ENCODE peak calls at places on chromosomes 12 and 14, in six cellular contexts. B, Q, V, G, U and S are unnamed samples. For H3K4me1, the result is how much of the 10 kb centered on the place peaks cover.

GRCh38 chr14:90521121-90521929 is 124.5 kb downstream of the CALM1 start:
- DNase-seq in V (no peak), B (no peak), Q (no peak), G (no peak), U (peak), S (no peak)

GRCh38 chr14:104221636-104222375 is 83.4 kb downstream of the KIF26A start:
- DNase-seq in G (no peak), B (no peak), Q (peak), U (peak), V (no peak), S (no peak)

GRCh38 chr12:120116792-120117651 is 469 bp upstream of the RAB35 start:
- DNase-seq in G (peak), B (peak), V (peak), Q (peak), U (peak), S (peak)

GRCh38 chr12:6356374-6356820 is 14.5 kb upstream of the TNFRSF1A start:
- DNase-seq in U (no peak), V (no peak), B (no peak), Q (no peak), G (no peak), S (no peak)

GRCh38 chr14:54206477-54206876 is 190.3 kb upstream of the CDKN3 start:
- DNase-seq in G (no peak), B (no peak), U (no peak), V (no peak), Q (no peak), S (no peak)

GRCh38 chr14:105508601-105509000 is 17.6 kb downstream of the TEDC1 start:
- DNase-seq in B (no peak), U (no peak), G (no peak), Q (no peak), V (no peak), S (no peak)

GRCh38 chr12:11651785-11652184 is 2.3 kb downstream of the ETV6 start:
- DNase-seq in U (no peak), Q (no peak), V (no peak), B (no peak), G (no peak), S (no peak)

GRCh38 chr12:69789351-69789750 is 35.7 kb upstream of the MYRFL start:
- DNase-seq in V (no peak), Q (no peak), G (no peak), U (no peak), B (no peak), S (no peak)

GRCh38 chr14:68918612-68919011 is 60.5 kb downstream of the ACTN1 start:
- DNase-seq in V (no peak), U (no peak), Q (no peak), B (no peak), G (peak), S (no peak)

GRCh38 chr12:1591029-1591428 is 3.4 kb downstream of the FBXL14 start:
- DNase-seq in U (no peak), B (peak), Q (no peak), V (no peak), G (peak), S (no peak)

GRCh38 chr12:1590083-1590979 is 4.0 kb downstream of the FBXL14 start:
- DNase-seq in G (peak), B (no peak), U (no peak), V (no peak), Q (no peak), S (no peak)

GRCh38 chr12:1593232-1594044 is 943 bp downstream of the FBXL14 start:
- DNase-seq in Q (peak), G (peak), V (peak), U (peak), B (peak), S (peak)

GRCh38 chr12:1592444-1593231 is 1.7 kb downstream of the FBXL14 start:
- DNase-seq in V (peak), Q (no peak), U (no peak), G (peak), B (peak), S (peak)

DNA sequence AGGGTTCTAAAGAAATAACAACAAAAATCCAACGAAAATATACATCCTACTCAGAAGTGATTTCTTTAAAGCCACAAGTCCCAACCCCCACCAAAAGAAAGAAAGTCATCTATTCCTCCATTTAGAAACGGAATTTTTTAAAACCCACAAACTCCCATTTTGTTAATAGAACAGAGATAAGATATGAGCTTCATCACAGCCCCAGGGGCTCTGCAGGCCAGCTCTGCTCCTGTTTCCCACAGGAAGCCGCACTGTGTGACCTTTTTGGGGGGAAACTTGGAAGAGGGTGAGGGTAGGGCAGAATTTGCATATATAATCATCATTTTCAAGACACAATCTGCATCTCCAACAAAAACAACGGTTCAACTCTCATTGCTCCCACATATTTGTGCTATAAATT is 2.8 kb downstream of the FBXL14 start:
- DNase-seq in U (no peak), Q (no peak), G (no peak), B (no peak), V (no peak), S (no peak)
- H3K4me1 ChIP-seq in U (under half), Q (half or more), G (half or more), B (under half), V (under half), S (under half)

DNA sequence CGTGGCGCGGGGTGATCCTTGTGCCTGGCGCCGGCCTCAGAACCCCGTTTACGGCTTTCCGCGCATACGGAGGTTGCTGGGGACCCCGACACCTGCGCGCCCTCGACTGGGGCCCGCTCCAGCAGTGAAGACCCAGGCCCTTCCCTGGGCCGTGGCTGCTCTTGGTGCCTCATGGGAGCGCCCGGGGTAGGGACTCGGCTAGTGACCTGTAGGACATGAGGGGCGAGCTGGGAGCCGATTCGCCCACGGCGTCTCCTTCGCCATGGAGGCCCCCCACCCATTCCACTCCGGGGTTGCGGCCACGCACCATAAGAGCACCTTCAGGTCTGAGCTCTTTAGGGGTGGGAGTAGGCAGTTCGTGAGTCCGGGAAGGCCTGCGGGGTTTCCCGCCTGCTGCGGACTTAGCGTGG is 14.2 kb upstream of the PAX9 start:
- DNase-seq in V (no peak), Q (no peak), B (no peak), G (no peak), U (no peak), S (no peak)
- H3K4me3 ChIP-seq in V (no peak), Q (peak), B (peak), G (no peak), U (no peak), S (no peak)

DNA sequence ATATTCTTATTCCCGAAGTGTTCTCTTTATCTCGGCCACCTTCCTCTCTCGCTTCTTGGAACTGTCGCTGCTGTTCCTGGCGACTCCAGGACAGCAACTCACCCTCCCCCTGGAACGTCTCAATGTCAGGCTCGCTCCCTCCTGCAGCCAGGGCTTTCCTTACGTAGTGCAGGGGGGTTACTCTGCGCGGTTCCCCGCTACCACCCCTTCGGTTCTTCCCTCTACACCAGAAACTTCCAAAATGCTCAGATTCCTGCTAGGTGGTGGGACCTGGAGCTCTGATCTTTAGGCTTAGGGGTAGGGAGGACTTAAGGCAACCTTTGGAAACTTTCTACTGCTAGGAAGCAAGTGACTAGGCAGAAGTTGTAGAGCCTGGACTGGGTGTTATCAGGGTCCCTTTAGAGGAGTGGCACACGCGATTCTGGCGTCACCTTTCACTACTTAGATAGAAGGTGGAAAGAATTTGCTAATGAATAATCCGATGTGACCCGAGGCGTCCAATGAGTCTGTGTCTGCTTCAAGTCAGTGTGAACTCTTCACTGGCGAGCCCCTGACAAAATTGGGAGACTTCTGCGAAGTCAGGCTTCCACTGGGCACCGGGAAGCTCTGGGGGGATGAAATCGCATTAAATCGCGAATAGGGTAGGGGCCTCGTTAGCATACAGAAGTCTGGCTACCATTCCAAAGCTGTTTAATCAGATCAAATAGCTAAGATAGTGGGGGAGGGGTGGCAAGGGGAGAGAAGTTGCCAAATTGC is 900 bp upstream of the DPF3 start:
- DNase-seq in U (no peak), Q (peak), G (peak), V (no peak), B (no peak), S (no peak)
- H3K27ac ChIP-seq in U (no peak), Q (peak), G (no peak), V (peak), B (no peak), S (no peak)

GRCh38 chr14:56887211-56887610 is 76.9 kb upstream of the OTX2 start:
- DNase-seq in V (no peak), G (no peak), Q (no peak), B (no peak), U (no peak), S (no peak)
- H3K4me1 ChIP-seq in V (under half), G (under half), Q (under half), B (under half), U (under half), S (under half)

GRCh38 chr12:130031571-130032189 is 127.9 kb upstream of the TMEM132D start:
- DNase-seq in G (peak), U (no peak), B (peak), Q (peak), V (peak), S (peak)

GRCh38 chr12:130026608-130027176 is 122.9 kb upstream of the TMEM132D start:
- DNase-seq in Q (no peak), U (no peak), B (peak), G (no peak), V (no peak), S (no peak)

GRCh38 chr12:130031041-130031440 is 127.2 kb upstream of the TMEM132D start:
- DNase-seq in U (no peak), B (no peak), Q (no peak), V (no peak), G (no peak), S (no peak)

GRCh38 chr12:130027798-130028197 is 124.0 kb upstream of the TMEM132D start:
- DNase-seq in V (no peak), B (no peak), U (no peak), Q (no peak), G (no peak), S (no peak)

DNA sequence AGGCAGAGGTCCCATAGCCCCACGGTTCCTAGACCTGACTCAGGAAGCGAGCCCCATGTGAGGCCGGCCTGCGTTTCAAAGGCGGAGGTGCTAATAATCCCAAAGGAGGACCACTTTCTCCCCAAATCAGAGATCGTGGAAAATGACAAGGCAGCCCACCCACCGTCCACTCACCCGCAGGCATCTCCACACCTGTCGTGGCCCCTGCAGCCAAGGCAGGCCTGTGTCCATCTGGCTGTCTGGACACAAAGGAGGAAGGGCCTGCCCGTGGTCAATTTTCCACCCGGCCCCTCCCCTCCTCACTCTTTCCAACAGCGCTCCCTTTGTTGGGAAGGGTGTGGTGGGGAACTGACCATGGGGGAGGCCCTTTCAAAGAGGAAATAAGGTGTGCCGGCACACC is 125.3 kb upstream of the TMEM132D start:
- DNase-seq in U (no peak), B (no peak), Q (no peak), V (no peak), G (no peak), S (no peak)
- H3K4me3 ChIP-seq in U (no peak), B (no peak), Q (no peak), V (no peak), G (no peak), S (no peak)

GRCh38 chr12:122096591-122097149 is 18.1 kb downstream of the MLXIP start:
- DNase-seq in V (no peak), Q (peak), U (no peak), B (no peak), G (no peak), S (no peak)
- H3K27ac ChIP-seq in V (peak), Q (peak), U (peak), B (no peak), G (peak), S (no peak)

GRCh38 chr14:75439989-75440388 is 12.2 kb downstream of the JDP2 start:
- DNase-seq in G (no peak), U (no peak), V (no peak), B (no peak), Q (no peak), S (no peak)

GRCh38 chr14:75442166-75442565 is 14.3 kb downstream of the JDP2 start:
- DNase-seq in U (no peak), Q (no peak), G (no peak), B (no peak), V (no peak), S (no peak)

GRCh38 chr14:75441731-75442130 is 13.9 kb downstream of the JDP2 start:
- DNase-seq in V (no peak), G (no peak), U (no peak), B (no peak), Q (no peak), S (no peak)

GRCh38 chr14:75442642-75443041 is 14.8 kb downstream of the JDP2 start:
- DNase-seq in B (no peak), V (no peak), G (no peak), Q (no peak), U (no peak), S (no peak)

GRCh38 chr14:75440733-75441474 is 13.1 kb downstream of the JDP2 start:
- DNase-seq in V (no peak), Q (peak), B (no peak), U (peak), G (no peak), S (no peak)
- H3K4me1 ChIP-seq in V (under half), Q (half or more), B (under half), U (under half), G (under half), S (under half)

DNA sequence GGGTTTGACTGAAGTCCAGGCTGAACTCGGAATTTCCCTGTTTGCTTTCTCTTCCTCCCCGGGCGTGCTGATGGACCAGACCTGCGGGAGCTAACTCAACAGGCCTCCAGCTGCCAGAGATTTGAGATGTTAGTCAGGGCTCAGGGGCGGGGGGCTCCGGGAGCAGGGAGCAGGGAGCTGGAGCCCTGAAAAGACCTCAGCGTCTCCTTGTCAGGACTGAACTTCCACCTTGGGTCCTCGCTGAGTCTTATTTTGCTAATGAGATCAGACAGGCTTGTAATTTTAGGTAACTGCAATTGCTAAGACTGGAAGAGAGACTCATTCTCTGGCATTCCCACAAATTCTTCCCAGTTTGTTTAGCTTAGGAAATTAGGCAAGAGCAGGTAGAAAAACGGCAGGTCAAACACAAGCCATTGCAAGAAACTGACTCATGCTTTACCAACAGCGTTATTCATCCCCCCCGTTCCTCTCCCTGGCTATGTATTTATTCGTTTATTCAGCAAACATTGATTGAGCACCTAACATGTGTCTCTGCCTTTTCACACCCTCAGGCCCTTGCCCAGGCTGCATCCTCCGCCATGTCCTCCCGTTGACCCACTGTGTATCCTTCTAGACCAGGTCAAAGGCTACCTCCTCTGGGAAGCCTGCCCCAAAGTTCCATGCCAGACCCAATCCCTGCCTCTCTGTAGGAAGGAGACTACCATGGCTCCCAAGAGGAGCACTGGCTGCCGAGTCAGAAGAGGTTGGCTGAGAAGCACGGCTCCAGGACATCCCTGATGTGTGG is 80.4 kb upstream of the DIO3 start:
- DNase-seq in B (no peak), V (no peak), Q (no peak), G (no peak), U (peak), S (no peak)
- H3K4me3 ChIP-seq in B (no peak), V (no peak), Q (no peak), G (no peak), U (no peak), S (no peak)

GRCh38 chr12:50203691-50204090 is 36.5 kb upstream of the CERS5 start:
- DNase-seq in V (no peak), Q (no peak), B (no peak), U (no peak), G (no peak), S (no peak)
- H3K27ac ChIP-seq in V (no peak), Q (no peak), B (no peak), U (no peak), G (no peak), S (no peak)